ENCODE peak calls at places on chromosomes 6 and 20, in seven cellular contexts. M is uterus; G is psoas muscle; B is heart right ventricle; J is CD8-positive, alpha-beta T cell; O is GM13976; S is nephron progenitor cell. E is an unnamed sample.

GRCh38 chr6:36577298-36577697 is 16.9 kb upstream of the SRSF3 start:
- DNase-seq in M (no peak), G (no peak), B (no peak), J (no peak), O (no peak), S (no peak), E (no peak)

GRCh38 chr6:2471474-2471873 is 226.1 kb upstream of the GMDS start:
- DNase-seq in M (no peak), G (no peak), B (no peak), J (no peak), O (no peak), S (no peak), E (no peak)

GRCh38 chr20:13061381-13061780 is 52.6 kb downstream of the SPTLC3 start:
- DNase-seq in M (no peak), G (no peak), B (no peak), J (no peak), O (no peak), S (no peak), E (no peak)

GRCh38 chr20:389220-389619 is 8.7 kb downstream of the TRIB3 start:
- DNase-seq in M (no peak), G (no peak), B (no peak), J (no peak), O (no peak), S (no peak), E (no peak)

GRCh38 chr6:165820407-165820806 is 157.4 kb upstream of the PDE10A start:
- DNase-seq in M (no peak), G (no peak), B (no peak), J (no peak), O (no peak), S (no peak), E (no peak)

GRCh38 chr6:12353731-12354130 is 63.6 kb downstream of the EDN1 start:
- DNase-seq in M (no peak), G (no peak), B (no peak), J (no peak), O (no peak), S (no peak), E (no peak)

GRCh38 chr6:21874372-21874771 is 280.8 kb downstream of the SOX4 start:
- DNase-seq in M (no peak), G (no peak), B (no peak), J (no peak), O (no peak), S (no peak), E (no peak)

GRCh38 chr6:138509371-138509770 is 10.1 kb upstream of the NHSL1 start:
- DNase-seq in M (no peak), G (no peak), B (no peak), J (peak), O (peak), S (peak), E (no peak)

GRCh38 chr6:44649365-44650025 is 262.0 kb downstream of the CDC5L start:
- DNase-seq in M (no peak), G (no peak), B (no peak), J (no peak), O (no peak), S (no peak), E (no peak)

GRCh38 chr20:63828545-63828944 is 2.5 kb downstream of the ZBTB46 start:
- DNase-seq in M (no peak), G (no peak), B (no peak), J (no peak), O (no peak), S (no peak), E (no peak)

GRCh38 chr6:34146021-34146782 is at the start of gene GRM4:
- DNase-seq in M (no peak), G (no peak), B (no peak), J (no peak), O (no peak), S (no peak), E (no peak)

GRCh38 chr20:60138263-60139127 is 180.3 kb downstream of the CDH26 start:
- DNase-seq in M (peak), G (peak), B (peak), J (peak), O (peak), S (no peak), E (no peak)

GRCh38 chr6:106511274-106512047 is 117.8 kb downstream of the RTN4IP1 start:
- DNase-seq in M (peak), G (peak), B (no peak), J (peak), O (peak), S (peak), E (peak)

GRCh38 chr6:114810468-114810867 is 467.6 kb upstream of the HS3ST5 start:
- DNase-seq in M (no peak), G (no peak), B (no peak), J (no peak), O (no peak), S (no peak), E (no peak)

GRCh38 chr6:166206066-166206465 is 38.4 kb upstream of the TBXT start:
- DNase-seq in M (no peak), G (no peak), B (no peak), J (no peak), O (no peak), S (no peak), E (no peak)

GRCh38 chr20:3614509-3614908 is 48.7 kb downstream of the GFRA4 start:
- DNase-seq in M (no peak), G (no peak), B (no peak), J (no peak), O (no peak), S (no peak), E (no peak)

GRCh38 chr6:27279513-27280063 is 32.1 kb downstream of the PRSS16 start:
- DNase-seq in M (no peak), G (no peak), B (no peak), J (no peak), O (no peak), S (peak), E (no peak)

GRCh38 chr6:137471951-137472350 is 22.2 kb downstream of the OLIG3 start:
- DNase-seq in M (no peak), G (no peak), B (no peak), J (no peak), O (no peak), S (no peak), E (no peak)

GRCh38 chr6:33851959-33852358 is 48.2 kb upstream of the MLN start:
- DNase-seq in M (no peak), G (no peak), B (no peak), J (no peak), O (no peak), S (peak), E (no peak)

GRCh38 chr6:150176152-150176551 is 33.3 kb downstream of the PPP1R14C start:
- DNase-seq in M (no peak), G (no peak), B (peak), J (no peak), O (no peak), S (no peak), E (no peak)

GRCh38 chr6:145813285-145814034 is 1.1 kb downstream of the FBXO30 start:
- DNase-seq in M (no peak), G (no peak), B (no peak), J (no peak), O (no peak), S (no peak), E (no peak)

GRCh38 chr20:32150291-32150848 is 40.9 kb downstream of the TM9SF4 start:
- DNase-seq in M (no peak), G (no peak), B (no peak), J (no peak), O (no peak), S (no peak), E (no peak)

GRCh38 chr20:8981482-8981881 is 87.4 kb upstream of the PLCB4 start:
- DNase-seq in M (no peak), G (no peak), B (no peak), J (no peak), O (no peak), S (no peak), E (no peak)

GRCh38 chr6:12440981-12441380 is 150.8 kb downstream of the EDN1 start:
- DNase-seq in M (no peak), G (no peak), B (no peak), J (no peak), O (no peak), S (no peak), E (no peak)

GRCh38 chr20:51412333-51412761 is 130.2 kb downstream of the NFATC2 start:
- DNase-seq in M (no peak), G (peak), B (peak), J (no peak), O (no peak), S (no peak), E (no peak)

GRCh38 chr20:34579936-34580587 is 21.5 kb downstream of the MAP1LC3A start:
- DNase-seq in M (no peak), G (no peak), B (no peak), J (no peak), O (peak), S (no peak), E (no peak)

GRCh38 chr6:152952866-152953509 is 29.9 kb downstream of the FBXO5 start:
- DNase-seq in M (no peak), G (no peak), B (no peak), J (no peak), O (peak), S (no peak), E (no peak)

GRCh38 chr6:135195522-135195921 is 14.4 kb downstream of the MYB start:
- DNase-seq in M (no peak), G (no peak), B (no peak), J (no peak), O (no peak), S (no peak), E (no peak)

GRCh38 chr20:38728911-38729642 is 4.8 kb downstream of the SLC32A1 start:
- DNase-seq in M (no peak), G (no peak), B (no peak), J (no peak), O (peak), S (peak), E (no peak)

GRCh38 chr20:35007891-35008290 is 52.2 kb downstream of the MYH7B start:
- DNase-seq in M (peak), G (peak), B (no peak), J (no peak), O (no peak), S (no peak), E (peak)

GRCh38 chr6:168914070-168914469 is 339.6 kb downstream of the THBS2 start:
- DNase-seq in M (no peak), G (no peak), B (no peak), J (no peak), O (no peak), S (no peak), E (no peak)

GRCh38 chr20:3786126-3786484 is 435 bp downstream of the CENPB start:
- DNase-seq in M (no peak), G (peak), B (peak), J (peak), O (peak), S (peak), E (no peak)

GRCh38 chr6:107066697-107067659 is 39.0 kb downstream of the MTRES1 start:
- DNase-seq in M (no peak), G (no peak), B (no peak), J (no peak), O (peak), S (no peak), E (no peak)

GRCh38 chr6:53565886-53566285 is 21.0 kb upstream of the GCLC start:
- DNase-seq in M (no peak), G (no peak), B (no peak), J (no peak), O (no peak), S (no peak), E (no peak)

DNA sequence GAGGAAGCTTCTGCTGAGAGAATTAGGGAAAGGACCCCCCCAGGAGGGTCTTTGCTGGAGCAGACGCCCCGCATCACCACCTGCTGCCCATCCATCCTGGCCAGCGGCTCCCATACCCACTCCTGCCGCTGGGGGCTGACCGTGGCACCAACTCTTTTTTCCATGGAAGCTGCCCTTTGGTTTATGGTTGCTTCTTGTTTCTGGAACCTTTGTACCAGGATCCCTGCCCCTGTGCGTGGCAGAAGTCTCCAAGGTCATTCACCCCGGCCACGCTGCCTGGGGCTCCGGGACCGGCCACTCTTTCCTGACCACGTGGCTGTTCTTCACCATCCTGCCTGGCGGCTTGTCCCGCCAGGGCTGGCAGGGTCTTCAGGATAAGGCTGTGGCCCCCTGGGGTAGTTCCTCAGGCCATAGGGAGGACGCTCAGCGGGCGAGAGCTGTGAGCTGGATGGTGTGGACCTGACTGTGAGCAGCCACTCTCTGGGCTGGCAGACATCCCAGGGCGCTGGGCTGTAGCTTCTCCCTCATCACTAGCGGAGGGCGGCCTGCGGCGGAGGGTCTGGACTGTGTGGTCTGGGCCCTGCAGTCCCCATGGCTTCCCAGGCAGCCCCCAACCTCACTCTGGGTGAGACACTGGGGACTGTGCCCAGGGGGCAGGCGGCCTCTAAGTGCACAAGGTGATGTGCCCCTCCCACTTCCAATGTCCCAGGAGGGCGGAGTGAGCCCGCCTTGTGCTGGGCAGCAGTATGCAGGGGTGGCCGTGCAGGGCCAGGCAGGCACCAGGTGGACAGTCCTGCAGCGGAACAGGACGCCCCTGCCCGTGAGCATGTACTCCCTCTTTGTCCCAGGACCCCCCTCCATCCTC is 22.8 kb upstream of the RBBP8NL start:
- DNase-seq in M (no peak), G (no peak), B (peak), J (no peak), O (no peak), S (no peak), E (no peak)
- TF ChIP-seq CTCF in M (no peak), G (no peak), B (no peak), J (no peak), O (no peak), S (no peak), E (no peak)

DNA sequence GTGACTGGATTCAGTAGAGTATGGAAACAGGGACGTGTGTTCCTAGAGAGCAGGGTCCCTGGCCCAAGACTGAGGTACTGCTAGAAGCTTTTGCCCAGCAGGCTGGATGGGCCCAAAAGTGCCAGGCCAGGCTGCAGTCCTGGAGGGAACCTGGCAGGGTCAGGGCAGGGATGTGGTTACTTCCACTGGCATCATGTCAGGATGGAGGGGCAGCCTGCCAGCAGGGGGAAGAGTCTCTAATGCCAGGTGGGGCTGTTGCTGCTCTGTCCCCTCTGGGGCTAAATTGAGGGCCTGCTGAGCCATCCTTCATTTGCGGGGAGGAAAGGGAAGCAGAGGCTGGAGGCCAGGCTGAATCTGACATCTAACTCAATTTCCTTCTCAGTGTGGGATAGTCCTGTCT is 17.2 kb downstream of the ZDHHC14 start:
- DNase-seq in M (no peak), G (peak), B (no peak), J (no peak), O (no peak), S (no peak), E (no peak)
- TF ChIP-seq CTCF in M (no peak), G (no peak), B (no peak), J (no peak), O (no peak), S (no peak), E (no peak)

GRCh38 chr6:125899726-125900182 is 56.8 kb upstream of the HINT3 start:
- DNase-seq in M (no peak), G (no peak), B (no peak), J (no peak), O (no peak), S (no peak), E (no peak)
- TF ChIP-seq CTCF in M (no peak), G (no peak), B (no peak), J (no peak), O (no peak), S (no peak), E (no peak)

GRCh38 chr6:13848553-13849150 is 34.3 kb upstream of the MCUR1 start:
- DNase-seq in M (no peak), G (no peak), B (no peak), J (no peak), O (no peak), S (no peak), E (no peak)

GRCh38 chr6:13847651-13848050 is 33.3 kb upstream of the MCUR1 start:
- DNase-seq in M (no peak), G (no peak), B (no peak), J (no peak), O (no peak), S (no peak), E (no peak)

GRCh38 chr6:13851803-13852202 is 37.4 kb upstream of the MCUR1 start:
- DNase-seq in M (no peak), G (no peak), B (no peak), J (no peak), O (no peak), S (no peak), E (no peak)

GRCh38 chr6:13846841-13847240 is 32.5 kb upstream of the MCUR1 start:
- DNase-seq in M (no peak), G (no peak), B (no peak), J (no peak), O (no peak), S (no peak), E (no peak)
- TF ChIP-seq CTCF in M (no peak), G (no peak), B (no peak), J (no peak), O (no peak), S (no peak), E (no peak)

DNA sequence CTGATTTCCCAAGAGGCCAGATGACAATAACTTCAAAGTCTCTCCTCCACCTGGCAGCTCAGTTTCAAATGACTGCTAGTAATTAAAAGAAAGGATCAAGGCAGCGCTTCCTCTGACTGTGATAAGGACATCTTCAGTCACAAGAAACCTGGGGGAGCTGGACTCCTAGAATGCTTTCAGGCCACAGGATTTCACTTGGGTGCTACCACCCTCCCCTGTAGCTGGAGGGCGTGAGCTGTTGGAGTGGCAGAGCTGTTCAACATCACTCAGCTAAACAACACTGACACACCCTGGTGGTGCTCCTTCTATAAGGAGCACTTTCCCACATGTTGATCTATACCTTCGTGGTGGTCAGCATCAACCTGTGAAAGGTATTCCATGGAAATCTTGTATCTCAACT is 2.2 kb upstream of the CNR1 start:
- DNase-seq in M (no peak), G (no peak), B (no peak), J (no peak), O (no peak), S (no peak), E (no peak)
- TF ChIP-seq CTCF in M (no peak), G (no peak), B (no peak), J (no peak), O (no peak), S (no peak), E (no peak)

GRCh38 chr6:30005482-30005881 is 55.6 kb upstream of the POLR1H start:
- DNase-seq in M (no peak), G (no peak), B (no peak), J (no peak), O (no peak), S (no peak), E (no peak)
- TF ChIP-seq CTCF in M (no peak), G (no peak), B (no peak), J (no peak), O (no peak), S (no peak), E (no peak)

GRCh38 chr6:155497273-155497672 is 41.6 kb upstream of the NOX3 start:
- DNase-seq in M (no peak), G (no peak), B (no peak), J (no peak), O (no peak), S (no peak), E (no peak)

GRCh38 chr6:155493694-155494143 is 38.1 kb upstream of the NOX3 start:
- DNase-seq in M (peak), G (peak), B (no peak), J (no peak), O (peak), S (no peak), E (no peak)

GRCh38 chr6:155492061-155492735 is 36.6 kb upstream of the NOX3 start:
- DNase-seq in M (no peak), G (no peak), B (no peak), J (no peak), O (no peak), S (no peak), E (no peak)

GRCh38 chr6:155493026-155493693 is 37.5 kb upstream of the NOX3 start:
- DNase-seq in M (no peak), G (no peak), B (no peak), J (no peak), O (no peak), S (no peak), E (no peak)

GRCh38 chr6:155495011-155495768 is 39.6 kb upstream of the NOX3 start:
- DNase-seq in M (peak), G (peak), B (peak), J (no peak), O (no peak), S (peak), E (no peak)
- TF ChIP-seq CTCF in M (no peak), G (peak), B (peak), J (no peak), O (no peak), S (peak), E (no peak)